ENCODE peak calls at places on chromosomes 5 and 9, in seven cellular contexts. H is Kasumi-1; Y is hypothalamus; M is GM04504; N is colonic mucosa; E is activated CD4-positive, alpha-beta T cell treated with anti-CD3 and anti-CD28 coated beads, Interleukin-2, amount 50 U/mL, for 48 hours; L is cardiac septum. S is an unnamed sample.

GRCh38 chr5:17477553-17478265 is 20.3 kb upstream of the TAF11L2 start:
- DNase-seq in N (no peak), Y (no peak), E (no peak), H (no peak), L (no peak), M (no peak), S (no peak)

GRCh38 chr9:134174526-134175290 is 10.3 kb upstream of the RNU6ATAC start:
- DNase-seq in M (no peak), E (no peak), N (no peak), Y (no peak), L (no peak), H (no peak), S (no peak)

GRCh38 chr5:39283231-39283818 is 64.0 kb upstream of the FYB1 start:
- DNase-seq in H (peak), M (peak), E (no peak), Y (peak), L (no peak), N (peak), S (peak)

GRCh38 chr5:95664204-95664786 is 17.7 kb downstream of the RFESD start:
- DNase-seq in H (peak), N (peak), M (no peak), Y (no peak), L (no peak), E (peak), S (no peak)

GRCh38 chr9:130860458-130861316 is 25.6 kb downstream of the ABL1 start:
- DNase-seq in M (peak), E (no peak), L (peak), H (no peak), N (peak), Y (no peak), S (no peak)

GRCh38 chr5:140073296-140073695 is 30.2 kb upstream of the NRG2 start:
- DNase-seq in N (no peak), E (no peak), L (no peak), M (no peak), H (peak), Y (no peak), S (no peak)

GRCh38 chr5:53934126-53934856 is 373.9 kb downstream of the NDUFS4 start:
- DNase-seq in M (no peak), N (no peak), E (no peak), Y (no peak), H (no peak), L (no peak), S (no peak)

GRCh38 chr9:107280543-107280942 is 2.5 kb upstream of the RAD23B start:
- DNase-seq in M (no peak), H (no peak), L (no peak), N (no peak), Y (no peak), E (no peak), S (no peak)

GRCh38 chr9:137457406-137458193 is 1.5 kb downstream of the NSMF start:
- DNase-seq in M (no peak), H (no peak), Y (no peak), L (peak), E (no peak), N (no peak), S (peak)

GRCh38 chr5:1107167-1108007 is 4.5 kb downstream of the SLC12A7 start:
- DNase-seq in Y (no peak), L (no peak), M (no peak), H (no peak), E (no peak), N (peak), S (no peak)

GRCh38 chr9:38158628-38159027 is 89.6 kb upstream of the SHB start:
- DNase-seq in Y (no peak), L (no peak), E (no peak), H (no peak), M (no peak), N (no peak), S (no peak)

GRCh38 chr9:109729513-109729912 is 50.5 kb upstream of the PALM2AKAP2 start:
- DNase-seq in H (no peak), L (no peak), E (no peak), N (no peak), M (no peak), Y (no peak), S (no peak)

GRCh38 chr5:69527128-69527745 is 32.8 kb upstream of the GTF2H2C start:
- DNase-seq in N (no peak), E (no peak), H (no peak), L (no peak), Y (no peak), M (no peak), S (no peak)

GRCh38 chr5:94618029-94618492 is 343 bp downstream of the KIAA0825 start:
- DNase-seq in L (no peak), H (peak), Y (peak), M (peak), N (peak), E (no peak), S (peak)

GRCh38 chr5:82561786-82562185 is 283.6 kb upstream of the RPS23 start:
- DNase-seq in M (no peak), E (no peak), N (no peak), H (no peak), L (no peak), Y (no peak), S (no peak)

GRCh38 chr5:85293139-85293785 is 908.6 kb upstream of the EDIL3 start:
- DNase-seq in H (no peak), L (no peak), N (no peak), M (no peak), Y (no peak), E (no peak), S (no peak)

S was measured in SHP77.